ENCODE peak calls at places on chromosomes 16 and 17, in nine cellular contexts. J, S, P, Y, W, N, M, Q and B are unnamed samples.

GRCh38 chr16:11833951-11834695 is 17.2 kb downstream of the RSL1D1 start:
- DNase-seq in J (no peak), S (no peak), P (peak; percentile 90), Y (no peak), W (peak; percentile 23), N (no peak), M (no peak), Q (no peak), B (no peak)

GRCh38 chr16:8959921-8960787 is 3.6 kb downstream of the USP7 start:
- DNase-seq in J (no peak), S (no peak), P (peak; percentile 37), Y (no peak), W (no peak), N (no peak), M (no peak), Q (no peak), B (no peak)

GRCh38 chr17:21215935-21216334 is 2.0 kb upstream of the TMEM11 start:
- DNase-seq in J (no peak), S (no peak), P (no peak), Y (no peak), W (peak; percentile 81), N (no peak), M (no peak), Q (no peak), B (no peak)

GRCh38 chr17:69870751-69871199 is 204.2 kb upstream of the KCNJ16 start:
- DNase-seq in J (no peak), S (no peak), P (peak; percentile 88), Y (no peak), W (peak; percentile 38), N (peak; percentile 69), M (no peak), Q (no peak), B (no peak)

GRCh38 chr17:43085489-43085888 is 39.7 kb downstream of the BRCA1 start:
- DNase-seq in J (no peak), S (no peak), P (peak; percentile 39), Y (no peak), W (no peak), N (no peak), M (no peak), Q (no peak), B (no peak)

GRCh38 chr16:49548571-49548970 is 175.0 kb downstream of the C16orf78 start:
- DNase-seq in J (no peak), S (no peak), P (no peak), Y (no peak), W (no peak), N (no peak), M (no peak), Q (no peak), B (no peak)

GRCh38 chr16:29893553-29893952 is 5.8 kb downstream of the SEZ6L2 start:
- DNase-seq in J (no peak), S (no peak), P (no peak), Y (no peak), W (no peak), N (no peak), M (no peak), Q (no peak), B (no peak)

GRCh38 chr16:66740533-66740932 is 10.9 kb downstream of the DYNC1LI2 start:
- DNase-seq in J (peak; percentile 65), S (no peak), P (no peak), Y (no peak), W (peak; percentile 32), N (no peak), M (no peak), Q (no peak), B (no peak)

GRCh38 chr16:56382901-56383355 is 42.4 kb downstream of the AMFR start:
- DNase-seq in J (no peak), S (no peak), P (peak; percentile 87), Y (no peak), W (peak; percentile 86), N (peak; percentile 74), M (peak; percentile 34), Q (no peak), B (no peak)

GRCh38 chr16:58025351-58026138 is at the start of gene MMP15:
- DNase-seq in J (peak; percentile 94), S (no peak), P (peak; percentile 50), Y (peak; percentile 62), W (peak; percentile 68), N (peak; percentile 84), M (peak; percentile 75), Q (no peak), B (peak; percentile 35)

GRCh38 chr17:80359422-80360110 is 55.4 kb upstream of the ENDOV start:
- DNase-seq in J (no peak), S (no peak), P (no peak), Y (no peak), W (no peak), N (no peak), M (no peak), Q (no peak), B (no peak)

GRCh38 chr17:82830249-82830661 is 9.6 kb downstream of the ZNF750 start:
- DNase-seq in J (no peak), S (no peak), P (peak; percentile 10), Y (no peak), W (no peak), N (no peak), M (no peak), Q (no peak), B (no peak)

GRCh38 chr16:46844771-46845170 is 13.8 kb upstream of the C16orf87 start:
- DNase-seq in J (no peak), S (no peak), P (peak; percentile 79), Y (no peak), W (no peak), N (peak; percentile 26), M (no peak), Q (peak; percentile 39), B (no peak)

GRCh38 chr17:12085076-12085949 is 64.6 kb downstream of the MAP2K4 start:
- DNase-seq in J (no peak), S (no peak), P (no peak), Y (no peak), W (no peak), N (no peak), M (no peak), Q (no peak), B (no peak)

DNA sequence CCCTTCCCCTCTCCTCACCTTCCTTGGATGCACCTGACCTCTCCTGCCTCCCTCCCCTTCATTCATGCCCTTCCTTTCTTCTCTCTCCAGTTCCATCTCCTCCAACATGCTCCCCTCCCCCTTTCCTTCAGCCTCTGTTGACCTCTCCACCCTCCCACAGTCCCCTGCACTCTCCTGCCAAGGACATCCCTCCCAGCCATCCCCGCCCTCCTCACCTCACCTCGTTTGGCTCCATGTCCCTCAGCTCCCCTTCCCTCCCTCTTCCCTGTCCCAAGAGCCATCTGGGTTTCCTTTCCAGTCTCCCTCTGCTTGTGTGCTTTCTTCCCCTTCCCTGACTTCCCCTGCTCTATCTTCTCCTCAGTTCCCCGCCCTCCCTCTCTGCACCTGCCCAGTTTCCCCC is 819.7 kb downstream of the KCNJ18 start:
- DNase-seq in J (no peak), S (no peak), P (no peak), Y (no peak), W (no peak), N (no peak), M (no peak), Q (peak; percentile 19), B (no peak)
- H3K9me3 ChIP-seq in J (no peaks in the 10 kb centered on the region), S (no peaks in the 10 kb centered on the region), P (peaks cover 20% of the 10 kb centered on the region), Y (no peaks in the 10 kb centered on the region), W (peaks cover 4% of the 10 kb centered on the region), N (no peaks in the 10 kb centered on the region), M (no peaks in the 10 kb centered on the region), Q (peaks cover 6% of the 10 kb centered on the region), B (no peaks in the 10 kb centered on the region)

DNA sequence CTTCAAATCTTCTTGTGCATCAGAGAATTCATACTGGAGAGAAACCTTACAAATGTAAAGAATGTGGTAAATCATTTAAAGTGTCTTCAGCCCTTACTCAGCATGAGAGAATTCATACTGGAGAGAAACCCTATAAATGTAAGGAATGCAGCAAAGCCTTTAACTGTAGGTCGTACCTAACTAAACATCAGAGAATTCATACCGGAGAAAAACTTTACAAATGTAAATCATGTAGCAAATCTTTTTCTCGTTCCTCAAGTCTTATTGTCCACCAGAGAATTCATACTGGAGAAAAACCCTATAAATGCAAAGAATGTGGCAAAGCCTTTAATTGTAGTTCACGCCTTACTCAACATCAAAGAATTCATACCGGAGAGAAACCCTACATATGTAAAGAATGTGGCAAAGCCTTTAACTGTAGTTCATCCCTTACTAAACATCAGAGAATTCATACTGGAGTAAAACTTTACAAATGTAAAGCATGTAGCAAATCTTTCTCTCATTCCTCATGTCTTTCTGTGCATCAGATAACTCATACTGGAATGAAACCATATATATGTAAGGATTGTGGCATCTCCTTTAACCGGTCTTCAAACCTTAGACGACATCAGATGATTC is 118.5 kb upstream of the ZNF267 start:
- DNase-seq in J (no peak), S (no peak), P (no peak), Y (no peak), W (no peak), N (no peak), M (no peak), Q (no peak), B (no peak)
- H3K9me3 ChIP-seq in J (peaks cover 93% of the 10 kb centered on the region), S (peaks cover 93% of the 10 kb centered on the region), P (peaks cover 51% of the 10 kb centered on the region), Y (peaks cover 61% of the 10 kb centered on the region), W (peaks cover 34% of the 10 kb centered on the region), N (peaks cover 79% of the 10 kb centered on the region), M (peaks cover 92% of the 10 kb centered on the region), Q (peaks cover 95% of the 10 kb centered on the region), B (peaks cover 60% of the 10 kb centered on the region)

DNA sequence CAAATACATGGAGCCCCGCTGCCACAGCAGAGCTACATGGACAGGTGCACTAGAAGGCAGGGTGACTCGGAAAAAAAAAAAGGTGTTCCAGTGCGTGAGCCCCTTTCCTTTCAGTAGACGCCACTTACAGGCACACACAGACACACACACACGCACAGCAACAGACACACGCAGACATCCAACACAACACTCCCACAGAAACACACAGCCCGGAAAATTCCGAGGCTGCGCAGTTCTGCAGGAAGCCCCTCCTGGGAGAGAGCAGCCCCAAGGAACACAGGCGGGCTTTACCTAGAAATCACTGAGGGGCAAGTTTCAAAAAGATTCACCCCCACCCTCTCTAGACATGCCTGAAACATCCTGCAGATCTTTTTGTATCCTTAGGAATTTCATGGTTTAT is 136.0 kb upstream of the WSB1 start:
- DNase-seq in J (no peak), S (no peak), P (no peak), Y (no peak), W (no peak), N (no peak), M (no peak), Q (no peak), B (no peak)
- H3K9me3 ChIP-seq in J (no peaks in the 10 kb centered on the region), S (no peaks in the 10 kb centered on the region), P (no peaks in the 10 kb centered on the region), Y (no peaks in the 10 kb centered on the region), W (no peaks in the 10 kb centered on the region), N (no peaks in the 10 kb centered on the region), M (no peaks in the 10 kb centered on the region), Q (no peaks in the 10 kb centered on the region), B (no peaks in the 10 kb centered on the region)

GRCh38 chr16:35450648-35451047 is 1991.2 kb downstream of the TP53TG3F start:
- DNase-seq in J (no peak), S (no peak), P (no peak), Y (no peak), W (no peak), N (no peak), M (no peak), Q (no peak), B (no peak)
- H3K9me3 ChIP-seq in J (peaks cover 13% of the 10 kb centered on the region), S (peaks cover 11% of the 10 kb centered on the region), P (peaks cover 39% of the 10 kb centered on the region), Y (no peaks in the 10 kb centered on the region), W (peaks cover 3% of the 10 kb centered on the region), N (peaks cover 2% of the 10 kb centered on the region), M (peaks cover 9% of the 10 kb centered on the region), Q (peaks cover 40% of the 10 kb centered on the region), B (peaks cover 8% of the 10 kb centered on the region)

DNA sequence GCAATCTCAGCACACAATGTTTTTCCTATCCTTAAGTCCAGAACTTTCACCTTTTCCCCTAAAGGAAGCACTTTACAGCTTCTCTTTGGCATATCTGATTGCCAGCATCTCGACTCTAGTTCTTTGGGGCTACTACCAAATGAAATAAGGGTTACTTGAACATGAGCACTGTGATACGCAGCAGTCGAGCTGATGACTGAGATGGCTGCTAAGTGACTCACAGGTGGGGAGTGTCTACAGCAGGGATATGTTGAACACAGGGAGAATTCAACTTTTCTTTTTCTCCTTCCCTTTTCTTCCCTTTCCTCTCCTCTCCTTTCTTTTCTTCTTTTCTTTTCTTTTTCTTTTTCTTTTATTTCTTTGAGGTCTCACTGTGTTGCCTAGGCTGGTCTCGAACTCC is 334.8 kb downstream of the MAF start:
- DNase-seq in J (no peak), S (no peak), P (no peak), Y (no peak), W (no peak), N (no peak), M (no peak), Q (no peak), B (no peak)
- H3K9me3 ChIP-seq in J (no peaks in the 10 kb centered on the region), S (no peaks in the 10 kb centered on the region), P (peaks cover 35% of the 10 kb centered on the region), Y (no peaks in the 10 kb centered on the region), W (no peaks in the 10 kb centered on the region), N (no peaks in the 10 kb centered on the region), M (no peaks in the 10 kb centered on the region), Q (no peaks in the 10 kb centered on the region), B (no peaks in the 10 kb centered on the region)